ENCODE peak calls at places on chromosome 16, in six cellular contexts. X is pancreas, S is mammary epithelial cell, M is SK-N-SH, G is body of pancreas, V is gastrocnemius medialis. U is an unnamed sample. For H3K27me3, the result is how much of the 10 kb centered on the place peaks cover.

GRCh38 chr16:88303890-88304819 is 78.6 kb upstream of the ZNF469 start:
- DNase-seq in V (no peak), G (peak), X (no peak), M (no peak), S (peak), U (no peak)

GRCh38 chr16:28273511-28273910 is 18.8 kb upstream of the SBK1 start:
- DNase-seq in X (no peak), S (no peak), M (no peak), G (no peak), V (no peak), U (no peak)

GRCh38 chr16:28572659-28573510 is 19.2 kb downstream of the SGF29 start:
- DNase-seq in M (no peak), V (no peak), S (no peak), G (no peak), X (no peak), U (no peak)

GRCh38 chr16:75420987-75421819 is 12.1 kb downstream of the CFDP1 start:
- DNase-seq in S (peak), V (no peak), X (peak), M (peak), G (peak), U (peak)

GRCh38 chr16:84103678-84104077 is 13.1 kb downstream of the MBTPS1 start:
- DNase-seq in V (no peak), G (no peak), S (peak), M (no peak), X (no peak), U (no peak)

GRCh38 chr16:56851671-56852400 is 13.2 kb upstream of the SLC12A3 start:
- DNase-seq in V (no peak), S (no peak), G (no peak), X (no peak), M (no peak), U (no peak)

GRCh38 chr16:10333321-10334032 is 52.4 kb upstream of the ATF7IP2 start:
- DNase-seq in X (no peak), V (no peak), G (peak), M (no peak), S (no peak), U (no peak)

GRCh38 chr16:2771496-2772402 is 5.3 kb downstream of the ELOB start:
- DNase-seq in V (no peak), M (no peak), G (peak), X (no peak), S (no peak), U (no peak)

GRCh38 chr16:85335584-85336492 is 223.6 kb upstream of the CIBAR2 start:
- DNase-seq in V (no peak), M (no peak), G (peak), X (no peak), S (no peak), U (no peak)

GRCh38 chr16:57277586-57277985 is 6.9 kb downstream of the PLLP start:
- DNase-seq in M (no peak), V (no peak), X (no peak), G (no peak), S (peak), U (peak)

GRCh38 chr16:31213877-31214704 is at the start of gene TRIM72:
- DNase-seq in M (no peak), S (no peak), G (no peak), V (peak), X (no peak), U (no peak)

GRCh38 chr16:27248036-27248435 is 20.5 kb downstream of the NSMCE1 start:
- DNase-seq in X (no peak), S (no peak), V (no peak), M (no peak), G (no peak), U (no peak)

GRCh38 chr16:53291757-53292392 is 142.4 kb upstream of the RBL2 start:
- DNase-seq in V (no peak), M (no peak), S (peak), X (no peak), G (no peak), U (no peak)

GRCh38 chr16:1613728-1614225 is 1.6 kb downstream of the CRAMP1 start:
- DNase-seq in S (peak), V (no peak), M (no peak), X (no peak), G (peak), U (no peak)

GRCh38 chr16:82651921-82652601 is 25.3 kb downstream of the CDH13 start:
- DNase-seq in M (no peak), V (no peak), X (no peak), S (no peak), G (no peak), U (no peak)
- H3K27ac ChIP-seq in M (peak), V (peak), X (no peak), S (peak), G (no peak), U (no peak)

DNA sequence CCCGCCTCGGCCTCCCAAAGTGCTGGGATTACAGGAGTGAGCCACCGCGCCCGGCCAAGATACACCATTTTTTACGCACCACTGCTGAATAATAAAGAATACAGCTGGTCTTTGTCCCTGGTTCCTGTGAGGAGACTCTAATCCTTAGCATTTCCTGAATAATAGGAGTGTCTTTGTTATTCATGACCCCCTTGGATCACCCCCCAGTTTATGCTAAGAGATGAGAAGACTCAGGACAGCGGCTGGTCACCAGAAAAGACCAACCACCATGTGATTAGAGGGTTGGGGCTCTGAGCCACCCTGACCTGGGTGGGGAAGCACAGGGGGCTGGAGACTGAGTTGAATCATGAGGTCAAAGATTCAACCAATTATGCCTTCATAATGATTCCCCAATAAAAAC is 17.3 kb downstream of the PHLPP2 start:
- DNase-seq in S (no peak), M (no peak), X (no peak), G (no peak), V (no peak), U (no peak)
- TF ChIP-seq CTCF in S (no peak), M (no peak), X (no peak), G (no peak), V (no peak), U (no peak)

DNA sequence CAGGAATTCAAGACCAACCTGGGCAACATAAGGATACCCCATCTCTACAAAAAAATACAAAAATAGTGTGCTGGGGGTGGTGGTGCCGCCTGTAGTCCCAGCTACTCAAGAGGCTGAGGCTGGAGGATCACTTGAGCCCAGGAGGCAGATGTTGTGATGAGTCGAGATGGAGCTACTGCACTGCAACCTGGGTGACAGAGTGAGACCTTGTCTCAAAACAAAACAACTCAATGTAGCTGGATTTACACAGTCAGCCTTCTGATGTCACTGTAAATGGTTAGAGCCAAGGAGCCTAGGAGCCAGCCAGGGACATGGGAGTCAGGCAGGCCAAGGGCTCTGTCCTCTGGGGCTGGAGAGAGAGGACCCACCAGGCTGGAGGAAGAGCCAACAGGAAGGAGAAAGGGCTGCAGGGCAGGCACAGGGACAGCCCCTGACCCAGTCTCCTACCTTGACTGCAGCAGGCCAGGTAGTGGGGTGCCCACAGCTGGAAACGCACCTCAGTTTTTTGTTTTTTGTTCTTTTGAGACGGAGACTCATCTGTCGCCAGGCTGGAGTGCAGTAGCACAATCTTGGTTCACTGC is 8.4 kb downstream of the CDIPT start:
- DNase-seq in M (no peak), X (no peak), G (no peak), V (no peak), S (no peak), U (no peak)
- H3K27me3 ChIP-seq in M (under half), X (under half), G (under half), V (under half), S (under half), U (under half)

GRCh38 chr16:4332083-4332482 is 16.2 kb downstream of the GLIS2 start:
- DNase-seq in V (no peak), S (no peak), X (no peak), G (no peak), M (no peak), U (no peak)

GRCh38 chr16:4332623-4333307 is 16.9 kb downstream of the GLIS2 start:
- DNase-seq in M (no peak), V (no peak), G (no peak), X (no peak), S (no peak), U (no peak)

GRCh38 chr16:4329354-4329775 is 13.5 kb downstream of the GLIS2 start:
- DNase-seq in X (no peak), G (no peak), S (no peak), M (no peak), V (no peak), U (no peak)

GRCh38 chr16:4328580-4329353 is 12.9 kb downstream of the GLIS2 start:
- DNase-seq in G (no peak), X (no peak), M (peak), V (no peak), S (no peak), U (no peak)

GRCh38 chr16:4330277-4330882 is 14.5 kb downstream of the GLIS2 start:
- DNase-seq in V (peak), X (peak), G (peak), M (peak), S (peak), U (peak)
- H3K27ac ChIP-seq in V (no peak), X (no peak), G (no peak), M (no peak), S (no peak), U (no peak)

U was measured in WERI-Rb-1.